ENCODE peak calls at places on chromosomes 1 and 21, in six cellular contexts. O is thoracic aorta, C is kidney, F is cardiac muscle cell, A is MM.1S, V is dorsolateral prefrontal cortex. L is an unnamed sample.

GRCh38 chr1:41498809-41499208 is 14.3 kb upstream of the EDN2 start:
- DNase-seq in O (peak), C (peak), F (no peak), A (no peak), V (no peak), L (no peak)

GRCh38 chr1:33433509-33434362 is 2.8 kb upstream of the PHC2 start:
- DNase-seq in O (peak), C (peak), F (no peak), A (no peak), V (no peak), L (no peak)

GRCh38 chr1:161083743-161084084 is 5.6 kb downstream of the NECTIN4 start:
- DNase-seq in O (no peak), C (no peak), F (no peak), A (no peak), V (no peak), L (no peak)

GRCh38 chr1:95370671-95370992 is 136.6 kb downstream of the RWDD3 start:
- DNase-seq in O (no peak), C (no peak), F (no peak), A (no peak), V (no peak), L (no peak)

GRCh38 chr1:14565076-14565475 is 33.4 kb upstream of the KAZN start:
- DNase-seq in O (no peak), C (no peak), F (no peak), A (no peak), V (no peak), L (no peak)

GRCh38 chr1:160163612-160164011 is 12.2 kb downstream of the ATP1A4 start:
- DNase-seq in O (no peak), C (no peak), F (no peak), A (no peak), V (no peak), L (no peak)

GRCh38 chr1:19289244-19289643 is 674 bp upstream of the AKR7A3 start:
- DNase-seq in O (no peak), C (no peak), F (no peak), A (no peak), V (no peak), L (no peak)

GRCh38 chr1:31691951-31692350 is 11.9 kb downstream of the COL16A1 start:
- DNase-seq in O (no peak), C (peak), F (no peak), A (no peak), V (no peak), L (no peak)

GRCh38 chr21:37871121-37871862 is 45.0 kb downstream of the KCNJ6 start:
- DNase-seq in O (no peak), C (no peak), F (no peak), A (no peak), V (no peak), L (no peak)

GRCh38 chr21:35257413-35257812 is 208.3 kb upstream of the RUNX1 start:
- DNase-seq in O (peak), C (peak), F (no peak), A (no peak), V (peak), L (no peak)

GRCh38 chr1:161915051-161915503 is 108.6 kb downstream of the OLFML2B start:
- DNase-seq in O (no peak), C (no peak), F (no peak), A (no peak), V (no peak), L (peak)

GRCh38 chr1:19315378-19316206 is 3.5 kb downstream of the SLC66A1 start:
- DNase-seq in O (no peak), C (no peak), F (no peak), A (no peak), V (no peak), L (peak)

GRCh38 chr21:34598931-34599400 is 15.9 kb downstream of the RCAN1 start:
- DNase-seq in O (no peak), C (no peak), F (no peak), A (no peak), V (no peak), L (no peak)

GRCh38 chr21:36446296-36446695 is 33.6 kb downstream of the CLDN14 start:
- DNase-seq in O (no peak), C (no peak), F (no peak), A (no peak), V (no peak), L (no peak)

GRCh38 chr1:23079025-23079424 is 59.8 kb downstream of the KDM1A start:
- DNase-seq in O (no peak), C (no peak), F (no peak), A (no peak), V (no peak), L (no peak)

GRCh38 chr1:2628191-2628932 is 4.5 kb downstream of the MMEL1 start:
- DNase-seq in O (no peak), C (no peak), F (no peak), A (no peak), V (no peak), L (no peak)

GRCh38 chr21:46113497-46114176 is 15.7 kb downstream of the COL6A2 start:
- DNase-seq in O (peak), C (no peak), F (no peak), A (no peak), V (peak), L (no peak)

GRCh38 chr1:9687876-9688582 is 36.5 kb downstream of the PIK3CD start:
- DNase-seq in O (no peak), C (peak), F (peak), A (peak), V (no peak), L (no peak)

GRCh38 chr1:43558346-43558841 is 27.7 kb downstream of the PTPRF start:
- DNase-seq in O (no peak), C (no peak), F (peak), A (no peak), V (peak), L (no peak)

GRCh38 chr1:235632538-235633219 is 16.9 kb downstream of the GNG4 start:
- DNase-seq in O (no peak), C (no peak), F (no peak), A (peak), V (no peak), L (no peak)

GRCh38 chr1:186730951-186731350 is 50.7 kb upstream of the PTGS2 start:
- DNase-seq in O (no peak), C (no peak), F (no peak), A (no peak), V (no peak), L (no peak)

DNA sequence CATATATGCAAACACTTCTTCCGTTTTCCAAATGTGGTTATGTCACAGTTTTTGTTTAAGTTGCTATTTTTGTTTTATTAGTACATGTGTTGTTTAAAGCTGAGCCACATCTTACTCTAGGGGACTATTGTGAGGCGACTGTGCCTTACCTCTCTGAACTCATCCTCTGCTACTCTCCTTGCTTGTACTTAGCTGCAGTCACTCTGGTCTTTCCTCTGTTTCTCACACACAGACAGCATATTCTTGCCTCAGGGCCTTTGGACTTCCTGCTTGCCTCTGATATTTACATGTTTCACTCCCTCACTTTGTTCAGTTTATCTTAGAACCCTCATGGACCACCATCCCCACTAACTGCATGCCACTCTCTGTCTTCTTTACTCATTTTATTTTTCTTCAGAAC is 101.1 kb downstream of the MACF1 start:
- DNase-seq in O (no peak), C (no peak), F (no peak), A (no peak), V (no peak), L (no peak)
- TF ChIP-seq CTCF in O (no peak), C (no peak), F (no peak), A (no peak), V (no peak), L (no peak)

GRCh38 chr21:41664881-41665765 is 101.7 kb downstream of the RIPK4 start:
- DNase-seq in O (peak), C (no peak), F (no peak), A (no peak), V (no peak), L (no peak)
- H3K4me3 ChIP-seq in O (peak), C (no peak), F (no peak), A (no peak), V (no peak), L (no peak)

DNA sequence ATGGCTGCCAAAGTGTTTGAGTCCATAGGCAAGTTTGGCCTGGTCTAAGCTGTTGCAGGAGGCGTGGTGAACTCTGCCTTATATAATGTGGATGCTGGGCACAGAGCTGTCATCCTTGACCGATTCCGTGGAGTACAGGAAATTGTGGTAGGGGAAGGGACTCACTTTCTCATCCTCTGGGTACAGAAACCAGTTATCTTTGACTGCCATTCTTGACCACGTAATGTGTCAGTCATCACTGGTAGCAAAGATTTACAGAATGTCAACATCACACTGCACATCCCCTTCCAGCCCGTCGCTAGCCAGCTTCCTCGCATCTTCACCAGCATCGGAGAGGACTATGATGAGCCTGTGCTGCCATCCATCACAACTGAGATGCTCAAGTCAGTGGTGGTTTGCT is 215.8 kb upstream of the JUN start:
- DNase-seq in O (no peak), C (no peak), F (no peak), A (no peak), V (no peak), L (no peak)
- TF ChIP-seq CTCF in O (no peak), C (no peak), F (no peak), A (no peak), V (no peak), L (no peak)

DNA sequence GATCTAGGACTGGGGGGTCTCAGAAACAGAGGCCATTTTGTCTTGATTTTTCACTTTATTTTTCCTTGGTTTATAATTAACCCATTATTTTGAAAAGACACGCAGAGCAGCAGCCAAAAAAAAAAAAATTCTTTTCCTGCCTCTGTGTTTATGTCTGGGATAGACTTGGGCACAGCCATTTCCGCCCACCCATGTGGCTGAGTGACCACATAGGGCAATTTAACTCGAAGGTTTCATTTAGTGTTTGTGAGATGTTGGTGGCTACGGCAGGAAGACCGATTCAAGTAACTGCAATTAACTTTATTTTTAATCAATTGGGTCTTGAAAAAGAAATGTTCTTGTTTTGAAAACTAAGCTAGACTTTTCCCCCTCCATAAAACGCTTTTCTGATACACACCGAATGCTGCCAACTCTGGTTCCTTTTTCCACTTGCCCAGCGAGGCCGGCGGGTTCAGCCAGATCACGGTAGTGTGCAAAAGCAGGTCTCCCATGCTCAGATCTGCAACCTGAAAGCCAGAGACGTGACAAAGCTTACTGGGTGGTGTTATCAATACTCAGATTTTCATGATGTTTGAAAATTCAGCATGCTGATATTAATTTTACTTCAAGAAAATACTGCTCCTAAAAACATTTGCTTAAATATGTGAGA is 97.4 kb upstream of the KRTAP19-8 start:
- DNase-seq in O (no peak), C (no peak), F (no peak), A (no peak), V (no peak), L (no peak)
- H3K4me3 ChIP-seq in O (no peak), C (no peak), F (no peak), A (no peak), V (no peak), L (no peak)

DNA sequence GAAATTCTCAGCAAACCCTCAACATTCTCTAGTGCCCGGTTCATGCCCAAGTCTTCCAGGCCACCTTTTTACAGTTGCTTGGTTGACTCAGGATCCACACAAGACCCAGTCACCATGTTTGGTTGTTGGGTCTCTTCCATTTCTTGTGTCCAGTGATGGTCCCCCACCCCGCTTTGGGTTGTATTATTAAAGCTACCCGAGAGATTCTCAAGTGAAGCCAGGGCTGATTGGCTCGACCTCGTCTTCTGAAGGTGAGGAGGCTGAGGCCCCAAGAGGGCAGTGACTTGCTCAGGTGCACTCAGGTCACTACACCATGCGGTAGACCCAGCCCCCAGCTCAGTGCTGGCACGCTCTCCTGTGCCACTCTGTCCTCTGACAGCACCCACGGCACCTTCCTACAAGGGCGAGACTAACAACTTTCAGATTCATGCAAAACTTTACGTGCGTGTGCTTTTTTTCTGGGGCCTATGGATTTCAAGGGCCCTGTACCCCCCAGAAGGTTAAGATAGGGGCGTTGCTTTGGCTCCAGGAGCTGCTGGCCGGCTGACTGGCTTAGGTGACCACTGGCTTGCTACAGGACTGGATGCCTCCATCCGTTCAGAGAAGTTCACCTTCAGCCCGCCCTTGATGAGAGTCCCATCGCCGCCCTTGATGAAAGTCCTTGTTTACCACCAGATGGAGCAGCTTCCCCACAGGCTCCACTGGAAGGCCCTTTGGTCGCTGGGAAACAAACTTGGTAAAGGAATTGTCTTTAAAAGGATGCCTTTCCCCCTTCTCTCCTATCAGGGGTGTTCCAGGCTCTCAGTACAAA is 50.4 kb downstream of the CAPN9 start:
- DNase-seq in O (no peak), C (no peak), F (peak), A (peak), V (peak), L (no peak)
- TF ChIP-seq CTCF in O (peak), C (peak), F (peak), A (peak), V (peak), L (peak)

DNA sequence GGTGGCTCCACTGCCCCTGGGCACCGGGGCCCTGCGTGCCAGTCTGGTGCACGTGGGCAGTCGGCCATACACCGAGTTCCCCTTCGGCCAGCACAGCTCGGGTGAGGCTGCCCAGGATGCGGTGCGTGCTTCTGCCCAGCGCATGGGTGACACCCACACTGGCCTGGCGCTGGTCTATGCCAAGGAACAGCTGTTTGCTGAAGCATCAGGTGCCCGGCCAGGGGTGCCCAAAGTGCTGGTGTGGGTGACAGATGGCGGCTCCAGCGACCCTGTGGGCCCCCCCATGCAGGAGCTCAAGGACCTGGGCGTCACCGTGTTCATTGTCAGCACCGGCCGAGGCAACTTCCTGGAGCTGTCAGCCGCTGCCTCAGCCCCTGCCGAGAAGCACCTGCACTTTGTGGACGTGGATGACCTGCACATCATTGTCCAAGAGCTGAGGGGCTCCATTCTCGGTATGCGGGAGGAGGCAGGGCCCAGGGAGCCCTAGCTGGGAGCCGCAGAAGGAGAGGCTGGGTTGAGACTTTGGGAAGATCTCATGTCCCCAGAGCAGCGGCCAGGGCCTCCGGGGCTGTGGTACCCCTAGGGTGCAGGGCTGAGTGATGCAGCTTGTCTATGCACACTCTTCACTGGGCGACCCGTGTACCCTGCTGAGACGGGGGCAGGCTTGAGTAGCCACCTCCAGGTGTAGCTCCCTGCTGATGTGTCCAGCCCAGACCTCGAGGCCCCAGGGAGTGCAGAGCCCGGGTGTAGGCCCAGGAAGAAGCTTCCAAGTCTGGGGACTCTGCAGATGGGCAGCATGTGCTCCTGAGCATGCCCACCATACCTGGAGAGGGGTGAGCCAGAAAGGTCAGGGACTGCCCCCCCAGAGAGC is 1.8 kb downstream of the VWA1 start:
- DNase-seq in O (no peak), C (peak), F (no peak), A (no peak), V (no peak), L (no peak)
- H3K4me3 ChIP-seq in O (no peak), C (peak), F (no peak), A (no peak), V (no peak), L (no peak)

DNA sequence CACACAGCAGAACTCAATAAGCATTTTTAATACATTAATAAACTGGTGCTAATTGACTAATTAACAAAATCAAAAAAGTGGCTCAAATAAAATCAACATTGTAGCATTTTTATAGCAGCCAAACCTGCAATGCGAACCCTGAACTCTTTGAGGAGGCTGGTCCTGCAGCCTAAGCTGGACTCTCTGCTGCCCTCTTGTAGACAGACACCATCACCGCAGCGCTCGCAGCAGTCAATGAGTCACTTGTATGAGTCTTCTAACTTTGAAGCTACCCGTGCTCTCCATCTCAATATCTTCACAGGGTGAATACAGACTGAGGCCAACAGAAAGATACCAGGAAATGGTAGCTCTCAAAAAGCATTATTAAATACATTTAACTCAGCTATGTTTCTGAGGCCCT is 9.7 kb upstream of the KRTAP7-1 start:
- DNase-seq in O (no peak), C (no peak), F (peak), A (peak), V (no peak), L (no peak)
- TF ChIP-seq CTCF in O (no peak), C (peak), F (no peak), A (peak), V (no peak), L (peak)

GRCh38 chr1:231021540-231022031 is 18.5 kb downstream of the FAM89A start:
- DNase-seq in O (no peak), C (no peak), F (no peak), A (peak), V (no peak), L (no peak)
- H3K4me3 ChIP-seq in O (no peak), C (no peak), F (no peak), A (no peak), V (no peak), L (no peak)

GRCh38 chr1:101299710-101300109 is 62.9 kb downstream of the S1PR1 start:
- DNase-seq in O (no peak), C (no peak), F (no peak), A (no peak), V (no peak), L (no peak)

GRCh38 chr1:101300916-101301315 is 64.1 kb downstream of the S1PR1 start:
- DNase-seq in O (no peak), C (no peak), F (no peak), A (no peak), V (no peak), L (no peak)

GRCh38 chr1:101299166-101299565 is 62.3 kb downstream of the S1PR1 start:
- DNase-seq in O (no peak), C (no peak), F (no peak), A (no peak), V (no peak), L (no peak)

GRCh38 chr1:101301446-101301845 is 64.6 kb downstream of the S1PR1 start:
- DNase-seq in O (no peak), C (no peak), F (no peak), A (no peak), V (no peak), L (no peak)

DNA sequence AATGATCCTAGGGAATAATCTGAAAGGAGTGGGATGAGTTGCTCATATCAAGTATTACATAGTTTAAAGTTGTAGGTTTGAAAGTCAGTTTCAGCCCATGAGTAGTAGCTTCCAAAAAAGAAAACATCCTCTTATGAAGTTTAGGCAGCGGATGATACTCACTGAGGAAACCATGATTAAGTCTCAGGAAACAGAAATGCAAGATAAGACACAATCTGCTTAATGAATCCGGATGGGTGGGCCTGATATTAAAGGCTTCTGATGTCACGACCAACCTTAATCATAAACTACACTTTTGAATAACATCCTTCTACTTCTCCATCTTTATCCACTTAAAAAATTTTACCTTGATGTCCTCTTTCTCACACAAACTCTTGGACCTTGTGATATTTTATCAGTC is 61.8 kb downstream of the S1PR1 start:
- DNase-seq in O (no peak), C (no peak), F (no peak), A (no peak), V (no peak), L (no peak)
- TF ChIP-seq CTCF in O (no peak), C (no peak), F (no peak), A (no peak), V (no peak), L (no peak)